ENCODE peak calls at places on chromosomes 2 and 18, in five cellular contexts. T is substantia nigra; M is vagina; E is psoas muscle; N is CD4-positive, CD25-positive, alpha-beta regulatory T cell. V is an unnamed sample.

GRCh38 chr2:200423552-200423951 is 86.3 kb downstream of the KCTD18 start:
- DNase-seq in T (no peak), M (no peak), E (no peak), N (no peak), V (no peak)

GRCh38 chr2:218152777-218153176 is 14.0 kb downstream of the CXCR1 start:
- DNase-seq in N (no peak), M (no peak), T (no peak), E (no peak), V (no peak)

GRCh38 chr2:148926291-148926961 is 51.4 kb downstream of the KIF5C start:
- DNase-seq in M (no peak), N (peak; percentile 78), E (no peak), T (peak; percentile 73), V (peak; percentile 45)

GRCh38 chr2:177314722-177315264 is 50.3 kb upstream of the NFE2L2 start:
- DNase-seq in E (no peak), M (no peak), T (no peak), N (no peak), V (peak; percentile 19)

GRCh38 chr18:3935316-3935715 is 485.3 kb downstream of the TGIF1 start:
- DNase-seq in N (no peak), M (no peak), E (no peak), T (no peak), V (no peak)

GRCh38 chr2:64661770-64662169 is 8.1 kb upstream of the SERTAD2 start:
- DNase-seq in E (no peak), T (no peak), M (no peak), N (no peak), V (peak; percentile 28)

GRCh38 chr18:45106331-45106774 is 425.7 kb downstream of the SETBP1 start:
- DNase-seq in T (no peak), N (peak; percentile 1), M (no peak), E (no peak), V (no peak)

GRCh38 chr2:211175956-211176355 is 619.6 kb downstream of the CPS1 start:
- DNase-seq in T (no peak), E (no peak), N (no peak), M (no peak), V (no peak)

GRCh38 chr18:48771641-48772380 is 179.0 kb downstream of the SMAD7 start:
- DNase-seq in T (no peak), E (peak; percentile 83), N (no peak), M (no peak), V (no peak)

GRCh38 chr2:159684796-159685195 is 27.5 kb upstream of the MARCHF7 start:
- DNase-seq in T (no peak), N (no peak), E (no peak), M (no peak), V (no peak)

GRCh38 chr2:235381261-235381912 is 112.5 kb upstream of the AGAP1 start:
- DNase-seq in T (no peak), E (no peak), M (no peak), N (no peak), V (no peak)

GRCh38 chr2:215948051-215948450 is 65.3 kb downstream of the MREG start:
- DNase-seq in E (no peak), N (no peak), T (no peak), M (no peak), V (no peak)

GRCh38 chr2:10129490-10129889 is 7.0 kb downstream of the RRM2 start:
- DNase-seq in E (no peak), N (no peak), M (no peak), T (no peak), V (no peak)

GRCh38 chr2:148814853-148815419 is 60.1 kb upstream of the KIF5C start:
- DNase-seq in E (no peak), T (no peak), N (no peak), M (no peak), V (no peak)

GRCh38 chr2:128447538-128447885 is 128.8 kb upstream of the HS6ST1 start:
- DNase-seq in T (no peak), M (no peak), N (no peak), E (no peak), V (no peak)

GRCh38 chr18:32893915-32894314 is 121.1 kb upstream of the KLHL14 start:
- DNase-seq in E (no peak), M (no peak), N (no peak), T (no peak), V (no peak)

GRCh38 chr2:242030858-242031257 is 161.3 kb downstream of the RTP5 start:
- DNase-seq in E (peak; percentile 23), T (no peak), N (no peak), M (no peak), V (no peak)

GRCh38 chr2:201260302-201260800 is at the start of gene CASP8:
- DNase-seq in T (no peak), E (no peak), N (peak; percentile 95), M (no peak), V (no peak)

GRCh38 chr2:160251566-160251965 is 51.5 kb upstream of the ITGB6 start:
- DNase-seq in M (no peak), N (no peak), E (peak; percentile 65), T (no peak), V (no peak)

GRCh38 chr2:224882291-224883171 is 159.7 kb downstream of the DOCK10 start:
- DNase-seq in M (no peak), N (no peak), T (no peak), E (no peak), V (no peak)

GRCh38 chr2:15588329-15588919 is 3.2 kb upstream of the DDX1 start:
- DNase-seq in N (peak; percentile 13), E (peak; percentile 67), T (peak; percentile 27), M (no peak), V (no peak)

GRCh38 chr18:79495591-79496071 is 99.9 kb downstream of the NFATC1 start:
- DNase-seq in T (no peak), M (no peak), E (peak; percentile 33), N (no peak), V (no peak)

GRCh38 chr2:19124135-19124534 is 234.3 kb downstream of the OSR1 start:
- DNase-seq in M (no peak), T (no peak), E (no peak), N (no peak), V (no peak)

GRCh38 chr2:12923907-12924610 is 207.3 kb downstream of the TRIB2 start:
- DNase-seq in N (no peak), E (no peak), T (no peak), M (no peak), V (no peak)

DNA sequence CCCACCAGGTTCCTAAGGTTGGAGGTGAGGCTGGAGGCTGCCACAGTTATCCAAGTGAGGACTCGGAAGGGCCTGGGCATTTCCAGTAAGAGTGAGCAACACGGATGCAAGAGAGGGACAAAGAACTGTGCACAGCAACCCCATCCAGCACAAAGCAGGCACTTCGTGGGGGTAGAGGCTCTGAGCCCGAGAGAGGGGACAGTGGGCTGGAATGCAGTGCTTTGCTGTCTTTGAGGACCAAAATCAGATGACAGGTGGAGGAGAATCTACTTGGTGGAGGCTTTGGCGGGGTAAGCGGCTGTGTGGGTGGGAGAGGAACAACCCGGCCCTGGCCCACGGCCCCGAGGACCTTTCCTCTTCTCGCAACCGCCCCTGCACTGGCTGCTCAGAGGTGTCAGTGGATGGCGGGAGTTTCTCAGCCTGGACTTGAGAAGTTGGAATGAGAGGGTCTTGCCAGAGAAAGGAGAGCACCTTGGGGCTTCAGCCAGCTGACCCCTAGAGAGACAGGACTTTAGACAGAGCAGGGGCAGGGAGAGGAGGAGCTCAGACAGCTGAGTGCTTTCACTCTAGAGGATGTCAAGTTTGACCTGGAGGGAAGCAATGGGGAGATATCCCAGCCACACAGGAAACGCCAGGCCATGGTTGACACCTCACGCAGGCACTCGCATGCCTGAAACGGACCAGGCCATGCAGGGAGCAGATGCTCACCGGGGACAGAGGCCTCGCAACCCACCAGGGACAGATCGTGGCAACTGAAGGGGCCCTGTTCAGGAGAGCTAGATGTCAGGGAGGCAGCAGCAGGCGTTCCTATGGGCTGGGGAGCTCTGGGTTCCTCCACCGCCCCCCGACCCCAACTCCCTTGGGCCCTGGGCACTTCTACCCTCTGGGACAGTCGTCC is 11.6 kb downstream of the RAMP1 start:
- DNase-seq in E (no peak), T (no peak), N (no peak), M (peak; percentile 81), V (no peak)
- H3K27ac ChIP-seq in E (no peak overlapping the region), T (no peak overlapping the region), N (no peak overlapping the region), M (peak overlapping the region; percentile 22), V (no peak overlapping the region)

DNA sequence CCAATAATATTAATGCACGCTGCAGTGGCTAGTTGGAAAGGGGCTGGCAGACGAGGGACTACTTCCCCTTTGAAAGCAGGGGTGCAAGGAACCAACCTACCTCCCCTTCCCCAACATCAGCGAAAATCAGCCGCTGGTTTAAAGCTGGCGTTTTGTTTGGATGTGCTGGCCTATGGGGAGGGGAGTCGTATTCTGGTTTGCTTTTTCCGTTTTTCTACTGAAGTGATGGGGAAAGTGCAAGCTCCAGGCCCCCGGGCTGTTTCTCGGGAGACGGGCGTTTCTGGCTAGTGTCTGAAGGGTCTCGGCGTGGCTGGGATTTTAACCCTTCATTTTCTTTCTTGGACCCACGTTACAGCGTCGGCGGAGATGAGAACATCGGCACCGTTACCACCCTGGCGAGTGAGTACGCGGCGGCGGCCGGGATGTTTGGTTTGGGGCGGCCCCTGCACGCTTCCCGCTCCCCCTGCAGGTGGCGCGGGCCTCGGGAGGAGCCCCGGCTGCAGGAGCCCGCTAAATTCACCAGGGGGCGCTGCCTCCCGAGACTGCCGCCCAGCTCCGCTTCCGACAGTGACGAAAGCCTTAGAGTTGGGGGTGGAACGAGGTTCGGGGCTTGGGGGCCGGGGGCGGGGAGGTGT is 70.7 kb downstream of the PLB1 start:
- DNase-seq in T (peak; percentile 82), N (peak; percentile 89), M (no peak), E (peak; percentile 92), V (peak; percentile 76)
- H3K27ac ChIP-seq in T (peak overlapping the region; percentile 56), N (peak overlapping the region; percentile 63), M (peak overlapping the region; percentile 79), E (peak overlapping the region; percentile 83), V (peak overlapping the region; percentile 87)

DNA sequence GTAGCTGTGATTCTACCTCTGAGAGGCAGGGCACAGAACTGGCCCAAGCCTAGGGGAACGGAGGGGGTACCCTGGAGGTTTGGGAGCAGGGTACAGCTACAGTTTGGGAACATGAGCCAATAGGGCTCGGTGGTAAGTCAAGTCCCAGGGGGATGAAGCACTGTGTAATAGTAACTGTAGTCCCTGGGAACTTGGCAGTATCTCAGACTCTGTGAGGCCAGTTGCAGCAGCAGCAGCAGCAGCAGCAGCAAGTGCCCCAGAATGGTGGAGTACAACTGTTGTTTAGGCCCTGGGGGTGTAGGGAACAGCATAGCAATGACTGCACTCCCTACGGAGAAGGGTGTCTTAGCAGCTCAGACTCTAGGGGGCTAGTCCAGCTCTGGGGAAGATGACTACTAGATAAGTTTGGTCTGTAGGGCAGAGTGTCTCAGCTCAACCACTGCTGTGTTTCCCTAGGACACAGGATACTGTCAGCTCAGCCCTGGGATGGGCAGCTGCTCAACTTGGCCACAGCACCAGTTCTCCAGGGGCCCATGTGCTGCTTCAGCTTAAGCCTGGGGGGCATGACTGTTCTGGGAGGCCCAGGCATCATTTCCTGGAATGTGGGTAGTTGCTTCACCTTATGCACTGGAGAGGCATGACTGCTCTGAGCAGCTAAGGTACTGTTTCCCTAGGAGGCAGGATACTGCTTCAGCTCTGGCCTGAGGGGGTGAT is 20.5 kb downstream of the CARF start:
- DNase-seq in E (no peak), N (no peak), M (no peak), T (no peak), V (no peak)
- H3K27ac ChIP-seq in E (no peak overlapping the region), N (no peak overlapping the region), M (no peak overlapping the region), T (no peak overlapping the region), V (no peak overlapping the region)

GRCh38 chr18:70418551-70419311 is 129.9 kb downstream of the SOCS6 start:
- DNase-seq in E (no peak), M (no peak), T (no peak), N (no peak), V (no peak)

GRCh38 chr18:70414315-70414714 is 125.5 kb downstream of the SOCS6 start:
- DNase-seq in T (no peak), M (no peak), N (no peak), E (no peak), V (no peak)

GRCh38 chr18:70415823-70416488 is 127.1 kb downstream of the SOCS6 start:
- DNase-seq in T (no peak), N (no peak), E (no peak), M (no peak), V (no peak)

GRCh38 chr18:70417847-70418246 is 129.0 kb downstream of the SOCS6 start:
- DNase-seq in M (no peak), E (no peak), T (no peak), N (no peak), V (no peak)

GRCh38 chr18:70416496-70416895 is 127.7 kb downstream of the SOCS6 start:
- DNase-seq in N (no peak), T (no peak), M (no peak), E (no peak), V (no peak)
- H3K27ac ChIP-seq in N (no peak overlapping the region), T (no peak overlapping the region), M (no peak overlapping the region), E (no peak overlapping the region), V (no peak overlapping the region)

V was measured in caudate nucleus.